ENCODE peak calls at places on chromosomes 5 and 9, in six cellular contexts. One of them, this sample, is unnamed.

GRCh38 chr5:64505769-64506566 is at the start of gene RGS7BP:
- DNase-seq in prostate gland: peak; percentile 26
- DNase-seq in progenitor cell of endocrine pancreas: peak; percentile 55
- DNase-seq in AG09319: no peak
- DNase-seq in EL: peak; percentile 47
- DNase-seq in erythroblast: no peak
- DNase-seq in this sample: no peak

GRCh38 chr5:108720416-108720815 is 27.3 kb upstream of the FER start:
- DNase-seq in prostate gland: no peak
- DNase-seq in progenitor cell of endocrine pancreas: no peak
- DNase-seq in AG09319: no peak
- DNase-seq in EL: no peak
- DNase-seq in erythroblast: no peak
- DNase-seq in this sample: no peak

GRCh38 chr5:138659121-138659520 is 83.9 kb upstream of the HSPA9 start:
- DNase-seq in prostate gland: no peak
- DNase-seq in progenitor cell of endocrine pancreas: no peak
- DNase-seq in AG09319: no peak
- DNase-seq in EL: no peak
- DNase-seq in erythroblast: no peak
- DNase-seq in this sample: no peak

GRCh38 chr5:135249658-135250057 is 149.4 kb downstream of the MACROH2A1 start:
- DNase-seq in prostate gland: peak; percentile 1
- DNase-seq in progenitor cell of endocrine pancreas: no peak
- DNase-seq in AG09319: no peak
- DNase-seq in EL: peak; percentile 59
- DNase-seq in erythroblast: peak; percentile 29
- DNase-seq in this sample: no peak

GRCh38 chr9:122309861-122310260 is 45.2 kb downstream of the MRRF start:
- DNase-seq in prostate gland: no peak
- DNase-seq in progenitor cell of endocrine pancreas: no peak
- DNase-seq in AG09319: no peak
- DNase-seq in EL: no peak
- DNase-seq in erythroblast: no peak
- DNase-seq in this sample: no peak

GRCh38 chr9:127162046-127162445 is 39.6 kb upstream of the ANGPTL2 start:
- DNase-seq in prostate gland: no peak
- DNase-seq in progenitor cell of endocrine pancreas: no peak
- DNase-seq in AG09319: no peak
- DNase-seq in EL: peak; percentile 51
- DNase-seq in erythroblast: no peak
- DNase-seq in this sample: no peak

GRCh38 chr9:133768371-133768858 is 30.3 kb upstream of the SARDH start:
- DNase-seq in prostate gland: no peak
- DNase-seq in progenitor cell of endocrine pancreas: peak; percentile 3
- DNase-seq in AG09319: no peak
- DNase-seq in EL: no peak
- DNase-seq in erythroblast: no peak
- DNase-seq in this sample: no peak

GRCh38 chr9:104557179-104557634 is 11.8 kb upstream of the OR13C8 start:
- DNase-seq in prostate gland: no peak
- DNase-seq in progenitor cell of endocrine pancreas: no peak
- DNase-seq in AG09319: no peak
- DNase-seq in EL: no peak
- DNase-seq in erythroblast: no peak
- DNase-seq in this sample: no peak

GRCh38 chr5:152063004-152063403 is 138.4 kb upstream of the GLRA1 start:
- DNase-seq in prostate gland: no peak
- DNase-seq in progenitor cell of endocrine pancreas: no peak
- DNase-seq in AG09319: no peak
- DNase-seq in EL: no peak
- DNase-seq in erythroblast: no peak
- DNase-seq in this sample: no peak

GRCh38 chr5:69308046-69308553 is 24.5 kb downstream of the CCDC125 start:
- DNase-seq in prostate gland: no peak
- DNase-seq in progenitor cell of endocrine pancreas: no peak
- DNase-seq in AG09319: no peak
- DNase-seq in EL: no peak
- DNase-seq in erythroblast: no peak
- DNase-seq in this sample: no peak

GRCh38 chr5:84623034-84623433 is 238.4 kb upstream of the EDIL3 start:
- DNase-seq in prostate gland: no peak
- DNase-seq in progenitor cell of endocrine pancreas: no peak
- DNase-seq in AG09319: no peak
- DNase-seq in EL: no peak
- DNase-seq in erythroblast: peak; percentile 3
- DNase-seq in this sample: no peak

GRCh38 chr5:170273968-170274710 is 23.4 kb downstream of the LCP2 start:
- DNase-seq in prostate gland: peak; percentile 12
- DNase-seq in progenitor cell of endocrine pancreas: no peak
- DNase-seq in AG09319: no peak
- DNase-seq in EL: peak; percentile 18
- DNase-seq in erythroblast: peak; percentile 77
- DNase-seq in this sample: no peak